ENCODE peak calls at places on chromosome 16, in ten cellular contexts. D is T-cell, Z is GM18507, V is T-helper 22 cell, Q is K562, I is HL-60, F is Caki2, U is AG08396, Y is left cardiac atrium, T is EL. C is an unnamed sample.

GRCh38 chr16:87853411-87854052 is 15.8 kb downstream of the SLC7A5 start:
- DNase-seq in D (peak), Z (peak), V (peak), Q (peak), I (peak), F (peak), U (peak), Y (peak), T (peak), C (peak)

GRCh38 chr16:30980068-30980371 is 5.0 kb upstream of the HSD3B7 start:
- DNase-seq in D (no peak), Z (no peak), V (no peak), Q (no peak), I (no peak), F (no peak), U (no peak), Y (no peak), T (no peak), C (no peak)

GRCh38 chr16:50741808-50742520 is at the start of gene CYLD:
- DNase-seq in D (peak), Z (peak), V (peak), Q (peak), I (peak), F (peak), U (peak), Y (peak), T (peak), C (peak)

GRCh38 chr16:68590201-68590994 is 51.3 kb downstream of the ZFP90 start:
- DNase-seq in D (peak), Z (peak), V (peak), Q (peak), I (peak), F (no peak), U (peak), Y (peak), T (peak), C (peak)

GRCh38 chr16:85583491-85584181 is 29.5 kb upstream of the GSE1 start:
- DNase-seq in D (no peak), Z (no peak), V (no peak), Q (no peak), I (no peak), F (no peak), U (peak), Y (no peak), T (peak), C (no peak)

GRCh38 chr16:85470873-85471272 is 142.2 kb upstream of the GSE1 start:
- DNase-seq in D (no peak), Z (no peak), V (no peak), Q (no peak), I (no peak), F (no peak), U (no peak), Y (no peak), T (no peak), C (no peak)

GRCh38 chr16:27449434-27450188 is 47.6 kb downstream of the IL21R start:
- DNase-seq in D (peak), Z (peak), V (peak), Q (no peak), I (no peak), F (no peak), U (no peak), Y (no peak), T (no peak), C (no peak)

GRCh38 chr16:51402785-51403184 is 251.7 kb upstream of the SALL1 start:
- DNase-seq in D (no peak), Z (no peak), V (no peak), Q (no peak), I (no peak), F (no peak), U (no peak), Y (no peak), T (no peak), C (no peak)

GRCh38 chr16:30893082-30893743 is 664 bp downstream of the BCL7C start:
- DNase-seq in D (no peak), Z (no peak), V (no peak), Q (peak), I (peak), F (no peak), U (no peak), Y (no peak), T (no peak), C (no peak)

GRCh38 chr16:51540259-51540658 is 389.2 kb upstream of the SALL1 start:
- DNase-seq in D (no peak), Z (no peak), V (no peak), Q (no peak), I (no peak), F (no peak), U (no peak), Y (no peak), T (peak), C (no peak)

GRCh38 chr16:87319997-87320491 is 2.9 kb upstream of the C16orf95 start:
- DNase-seq in D (no peak), Z (no peak), V (no peak), Q (no peak), I (no peak), F (no peak), U (no peak), Y (no peak), T (no peak), C (no peak)

GRCh38 chr16:54285414-54286066 is 1.0 kb downstream of the IRX3 start:
- DNase-seq in D (no peak), Z (no peak), V (no peak), Q (no peak), I (peak), F (peak), U (no peak), Y (peak), T (peak), C (no peak)

GRCh38 chr16:4157376-4157825 is 41.2 kb upstream of the ADCY9 start:
- DNase-seq in D (no peak), Z (no peak), V (no peak), Q (no peak), I (no peak), F (no peak), U (no peak), Y (no peak), T (no peak), C (no peak)

GRCh38 chr16:2230376-2230775 is 5.9 kb upstream of the DNASE1L2 start:
- DNase-seq in D (no peak), Z (no peak), V (no peak), Q (no peak), I (no peak), F (no peak), U (no peak), Y (no peak), T (no peak), C (no peak)

GRCh38 chr16:77767211-77767610 is 21.2 kb upstream of the VAT1L start:
- DNase-seq in D (no peak), Z (no peak), V (no peak), Q (no peak), I (no peak), F (no peak), U (no peak), Y (no peak), T (no peak), C (no peak)

GRCh38 chr16:48537909-48538745 is 71.9 kb downstream of the N4BP1 start:
- DNase-seq in D (no peak), Z (no peak), V (no peak), Q (no peak), I (no peak), F (no peak), U (no peak), Y (peak), T (no peak), C (no peak)

GRCh38 chr16:19868421-19868820 is 16.2 kb downstream of the GPRC5B start:
- DNase-seq in D (no peak), Z (no peak), V (no peak), Q (no peak), I (no peak), F (no peak), U (no peak), Y (no peak), T (no peak), C (no peak)

GRCh38 chr16:66660422-66661209 is 35.9 kb downstream of the CMTM4 start:
- DNase-seq in D (no peak), Z (no peak), V (no peak), Q (peak), I (peak), F (peak), U (peak), Y (peak), T (peak), C (peak)

GRCh38 chr16:48523415-48524204 is 86.4 kb downstream of the N4BP1 start:
- DNase-seq in D (no peak), Z (no peak), V (no peak), Q (no peak), I (no peak), F (no peak), U (no peak), Y (no peak), T (no peak), C (no peak)

GRCh38 chr16:2333231-2333630 is 7.3 kb downstream of the ABCA3 start:
- DNase-seq in D (no peak), Z (no peak), V (no peak), Q (no peak), I (no peak), F (no peak), U (no peak), Y (no peak), T (no peak), C (no peak)

GRCh38 chr16:67198238-67198734 is 645 bp upstream of the ELMO3 start:
- DNase-seq in D (no peak), Z (no peak), V (no peak), Q (no peak), I (peak), F (no peak), U (peak), Y (peak), T (peak), C (peak)

GRCh38 chr16:6956511-6956910 is 376.1 kb upstream of the RBFOX1 start:
- DNase-seq in D (no peak), Z (no peak), V (no peak), Q (no peak), I (no peak), F (no peak), U (no peak), Y (no peak), T (no peak), C (no peak)